ENCODE peak calls at places on chromosomes 4 and X, in nine cellular contexts. K, G, X, N, S, P, R, H and T are unnamed samples.

GRCh38 chr4:26058537-26058936 is 144.5 kb downstream of the SMIM20 start:
- DNase-seq in K (no peak), G (no peak), X (no peak), N (no peak), S (peak), P (no peak), R (no peak), H (no peak), T (no peak)

GRCh38 chrX:56738670-56739069 is 9.6 kb downstream of the NBDY start:
- DNase-seq in K (no peak), G (no peak), X (no peak), N (no peak), S (peak), P (peak), R (no peak), H (no peak), T (no peak)

GRCh38 chr4:107197121-107197520 is 161.0 kb upstream of the DKK2 start:
- DNase-seq in K (no peak), G (no peak), X (no peak), N (no peak), S (no peak), P (no peak), R (no peak), H (no peak), T (no peak)

GRCh38 chr4:20859097-20859781 is 159.0 kb downstream of the PACRGL start:
- DNase-seq in K (no peak), G (no peak), X (no peak), N (no peak), S (no peak), P (no peak), R (no peak), H (no peak), T (no peak)

GRCh38 chrX:115561605-115562491 is 874 bp downstream of the PLS3 start:
- DNase-seq in K (peak), G (no peak), X (peak), N (peak), S (peak), P (peak), R (peak), H (no peak), T (peak)

GRCh38 chr4:69860007-69860406 is at the start of gene SULT1E1:
- DNase-seq in K (no peak), G (no peak), X (no peak), N (no peak), S (peak), P (no peak), R (no peak), H (no peak), T (no peak)

GRCh38 chr4:31983677-31984076 is 1263.5 kb downstream of the PCDH7 start:
- DNase-seq in K (no peak), G (no peak), X (no peak), N (no peak), S (peak), P (no peak), R (no peak), H (no peak), T (no peak)

GRCh38 chr4:94653095-94653649 is 104.6 kb upstream of the BMPR1B start:
- DNase-seq in K (no peak), G (no peak), X (no peak), N (no peak), S (no peak), P (no peak), R (no peak), H (no peak), T (no peak)

GRCh38 chr4:2333356-2333841 is 71.5 kb upstream of the MXD4 start:
- DNase-seq in K (no peak), G (peak), X (no peak), N (no peak), S (no peak), P (no peak), R (peak), H (peak), T (peak)

GRCh38 chrX:80578518-80579105 is 158.4 kb downstream of the TENT5D start:
- DNase-seq in K (no peak), G (no peak), X (no peak), N (no peak), S (peak), P (peak), R (no peak), H (no peak), T (peak)

GRCh38 chrX:106894978-106895452 is 8.1 kb downstream of the RIPPLY1 start:
- DNase-seq in K (peak), G (no peak), X (no peak), N (no peak), S (peak), P (no peak), R (no peak), H (no peak), T (no peak)

GRCh38 chr4:153265311-153266047 is 61.2 kb downstream of the TRIM2 start:
- DNase-seq in K (no peak), G (no peak), X (no peak), N (no peak), S (no peak), P (no peak), R (no peak), H (no peak), T (no peak)

GRCh38 chr4:40500781-40501180 is 128.9 kb downstream of the RBM47 start:
- DNase-seq in K (no peak), G (no peak), X (no peak), N (no peak), S (no peak), P (no peak), R (no peak), H (no peak), T (no peak)

GRCh38 chr4:72314869-72315268 is 254.2 kb downstream of the ADAMTS3 start:
- DNase-seq in K (peak), G (no peak), X (no peak), N (no peak), S (peak), P (peak), R (no peak), H (no peak), T (no peak)

GRCh38 chr4:108635070-108635655 is 14.8 kb downstream of the RPL34 start:
- DNase-seq in K (no peak), G (no peak), X (no peak), N (no peak), S (peak), P (no peak), R (peak), H (no peak), T (no peak)

GRCh38 chrX:24294619-24295018 is 19.2 kb downstream of the SUPT20HL2 start:
- DNase-seq in K (no peak), G (no peak), X (no peak), N (no peak), S (no peak), P (peak), R (peak), H (no peak), T (no peak)
- TF ChIP-seq CTCF in K (no peak), G (no peak), X (no peak), N (peak), S (peak), P (peak), R (peak), H (no peak), T (no peak)

GRCh38 chr4:116702949-116703348 is 382.4 kb downstream of the TRAM1L1 start:
- DNase-seq in K (no peak), G (no peak), X (no peak), N (no peak), S (peak), P (no peak), R (peak), H (no peak), T (no peak)
- TF ChIP-seq CTCF in K (peak), G (no peak), X (no peak), N (no peak), S (no peak), P (no peak), R (peak), H (no peak), T (no peak)

DNA sequence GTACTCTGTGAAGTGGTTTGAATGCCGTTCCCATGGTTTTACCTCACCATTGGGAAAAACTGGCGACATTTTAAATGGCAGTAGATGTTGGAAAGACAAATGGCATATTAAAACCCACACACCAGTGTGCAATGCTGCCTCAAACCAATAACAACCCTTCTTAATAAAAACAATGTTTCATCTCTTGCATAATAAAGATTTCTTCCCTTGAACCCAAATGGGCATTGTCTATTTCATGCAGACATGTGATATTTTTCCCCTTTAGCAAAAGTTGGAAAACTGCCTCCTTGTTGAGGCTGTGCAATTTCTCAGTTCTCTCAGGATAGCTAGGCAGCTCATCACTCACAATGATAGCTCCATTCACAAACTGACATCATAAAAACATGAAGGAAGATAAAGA is 33.7 kb downstream of the GABRB1 start:
- DNase-seq in K (no peak), G (no peak), X (no peak), N (no peak), S (no peak), P (no peak), R (no peak), H (no peak), T (no peak)
- TF ChIP-seq CTCF in K (no peak), G (no peak), X (no peak), N (no peak), S (no peak), P (no peak), R (no peak), H (no peak), T (no peak)

DNA sequence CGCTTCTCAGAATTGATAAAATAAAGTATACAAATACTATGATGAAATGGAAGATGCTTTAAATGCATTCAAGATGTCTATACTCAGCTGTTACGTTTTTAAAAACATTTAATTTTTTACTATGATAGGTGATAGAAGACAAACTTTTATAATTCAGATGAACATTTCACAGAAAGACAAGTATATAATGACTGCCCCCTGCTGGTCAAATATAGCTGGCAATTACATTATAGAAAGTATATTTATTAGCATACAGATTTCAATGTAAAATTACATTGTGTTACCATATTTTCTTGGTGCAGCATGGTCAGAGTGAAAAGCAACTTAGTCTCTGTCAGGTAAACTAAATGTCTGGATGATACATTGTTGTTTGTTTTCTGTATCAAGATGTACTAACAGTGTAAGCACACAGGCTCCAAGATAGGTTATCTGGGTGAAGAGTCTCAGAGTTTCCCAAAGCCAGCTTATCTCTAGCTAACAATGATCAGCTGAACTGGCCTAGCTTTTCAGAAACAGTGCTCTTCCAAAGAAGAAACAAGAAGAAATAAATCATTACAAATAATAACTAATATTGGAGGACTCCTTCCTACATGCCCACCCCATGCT is 54.1 kb downstream of the SRPX start:
- DNase-seq in K (no peak), G (no peak), X (no peak), N (no peak), S (peak), P (peak), R (no peak), H (no peak), T (peak)
- TF ChIP-seq CTCF in K (peak), G (peak), X (peak), N (peak), S (peak), P (peak), R (peak), H (peak), T (peak)

GRCh38 chrX:47638816-47639215 is 9.1 kb upstream of the CFP start:
- DNase-seq in K (no peak), G (no peak), X (no peak), N (no peak), S (no peak), P (no peak), R (peak), H (no peak), T (no peak)

GRCh38 chrX:47634871-47635575 is 5.3 kb upstream of the CFP start:
- DNase-seq in K (no peak), G (no peak), X (no peak), N (no peak), S (no peak), P (no peak), R (no peak), H (no peak), T (no peak)

GRCh38 chrX:47633671-47634590 is 4.2 kb upstream of the CFP start:
- DNase-seq in K (no peak), G (no peak), X (no peak), N (no peak), S (no peak), P (no peak), R (no peak), H (no peak), T (no peak)

GRCh38 chrX:47632664-47633063 is 2.9 kb upstream of the CFP start:
- DNase-seq in K (no peak), G (no peak), X (no peak), N (no peak), S (no peak), P (no peak), R (no peak), H (no peak), T (no peak)

DNA sequence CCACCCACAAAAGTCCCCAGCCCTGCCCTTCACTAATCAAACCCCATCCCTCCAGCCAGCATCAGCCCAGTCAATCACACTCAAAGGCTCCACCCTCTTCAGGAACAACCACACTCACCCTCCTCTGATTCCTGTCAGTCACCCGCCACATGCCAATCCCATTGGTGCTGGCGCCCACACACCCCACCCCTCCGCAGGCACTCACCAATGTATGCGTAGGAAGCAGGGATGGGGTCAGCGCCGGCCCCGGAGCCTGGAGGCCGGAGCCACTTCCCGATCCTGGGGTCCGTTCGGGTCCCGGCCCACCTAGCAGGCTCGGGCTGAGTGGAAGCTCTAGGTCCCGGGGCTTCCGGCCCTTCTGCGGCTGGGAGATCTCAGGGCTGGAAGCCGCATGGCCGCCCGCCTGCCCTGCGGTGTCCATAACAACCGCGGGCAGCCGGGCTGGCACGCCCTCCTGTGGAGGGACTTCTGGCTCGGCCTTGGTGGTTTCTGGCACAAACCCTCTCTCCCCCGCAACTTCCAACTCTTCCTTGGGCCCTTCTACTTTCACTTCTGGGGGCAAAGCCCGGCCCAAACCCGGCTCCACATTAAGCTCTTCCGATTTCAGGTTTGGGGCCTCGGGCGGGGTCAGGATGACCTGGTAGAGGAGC is 7.9 kb upstream of the CFP start:
- DNase-seq in K (peak), G (no peak), X (no peak), N (no peak), S (peak), P (peak), R (peak), H (no peak), T (peak)
- TF ChIP-seq CTCF in K (no peak), G (no peak), X (no peak), N (peak), S (peak), P (no peak), R (peak), H (no peak), T (no peak)

DNA sequence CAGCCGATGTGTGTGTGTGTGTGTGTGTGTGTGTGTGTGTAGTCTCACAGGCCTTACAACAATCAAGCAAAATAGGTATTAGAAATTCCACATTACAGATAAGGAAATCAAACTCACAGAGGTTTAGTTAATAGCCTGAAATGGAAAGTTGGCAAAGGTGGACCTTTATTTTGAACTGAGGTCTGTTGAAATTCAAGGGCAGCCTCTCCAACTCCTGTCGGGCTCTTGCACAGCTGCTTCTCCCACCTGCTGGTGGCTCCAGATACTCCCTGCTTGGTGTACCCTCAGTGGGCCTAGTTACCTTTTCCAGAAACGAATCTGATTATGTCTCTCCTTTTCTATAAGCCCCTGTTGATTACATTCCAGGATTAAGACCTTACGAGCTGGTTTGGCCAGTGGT is 195.9 kb downstream of the MGST2 start:
- DNase-seq in K (peak), G (no peak), X (no peak), N (no peak), S (no peak), P (no peak), R (no peak), H (no peak), T (no peak)
- TF ChIP-seq CTCF in K (no peak), G (no peak), X (no peak), N (peak), S (no peak), P (no peak), R (peak), H (no peak), T (no peak)